ENCODE peak calls at places on chromosome 20, in seven cellular contexts. M is stimulated activated CD4-positive, alpha-beta T cell treated with anti-CD3 and anti-CD28 coated beads, Interleukin-12 subunit alpha, Interleukin-12 subunit beta, amount 100 ng/mL, for 48 hours; Y is stimulated activated CD8-positive, alpha-beta memory T cell treated with anti-CD3 and anti-CD28 coated beads, Interleukin-15, amount 100 ng/mL, for 24 hours; A is EL; E is fibroblast of mammary gland; B is NCI-H524; S is RWPE1. K is an unnamed sample.

GRCh38 chr20:48339147-48339985 is 488.4 kb downstream of the PREX1 start:
- DNase-seq in E (peak), Y (no peak), M (no peak), S (peak), B (no peak), A (peak), K (no peak)

GRCh38 chr20:46152824-46153586 is 34.9 kb downstream of the CD40 start:
- DNase-seq in A (no peak), M (no peak), Y (no peak), S (no peak), E (no peak), B (no peak), K (no peak)

GRCh38 chr20:61776491-61776890 is 289.2 kb downstream of the TAF4 start:
- DNase-seq in E (no peak), M (no peak), S (no peak), Y (no peak), B (no peak), A (no peak), K (no peak)

GRCh38 chr20:63493563-63494020 is 5.3 kb downstream of the EEF1A2 start:
- DNase-seq in E (no peak), A (no peak), S (no peak), M (no peak), Y (no peak), B (no peak), K (no peak)

GRCh38 chr20:51624157-51624731 is 81.7 kb upstream of the NFATC2 start:
- DNase-seq in A (peak), M (peak), E (peak), S (peak), Y (peak), B (peak), K (no peak)

GRCh38 chr20:59785986-59786753 is 147.3 kb downstream of the SYCP2 start:
- DNase-seq in M (no peak), E (no peak), S (no peak), Y (no peak), A (no peak), B (no peak), K (no peak)

GRCh38 chr20:36658300-36658699 is 12.3 kb upstream of the SLA2 start:
- DNase-seq in M (no peak), E (no peak), S (no peak), B (no peak), A (no peak), Y (no peak), K (no peak)

GRCh38 chr20:43102394-43102793 is 87.3 kb downstream of the PTPRT start:
- DNase-seq in S (no peak), M (no peak), B (no peak), E (no peak), Y (no peak), A (no peak), K (no peak)

GRCh38 chr20:56985286-56985685 is 281.2 kb downstream of the BMP7 start:
- DNase-seq in B (no peak), E (peak), M (no peak), Y (no peak), S (peak), A (peak), K (no peak)

GRCh38 chr20:14062171-14062570 is 66.9 kb downstream of the MACROD2 start:
- DNase-seq in S (no peak), B (no peak), E (no peak), M (no peak), A (no peak), Y (no peak), K (no peak)

GRCh38 chr20:16708590-16708989 is 21.2 kb upstream of the SNRPB2 start:
- DNase-seq in B (no peak), M (no peak), A (no peak), S (no peak), E (no peak), Y (no peak), K (no peak)

K was measured in esophagus squamous epithelium.